ENCODE peak calls at places on chromosomes 16 and 17, in five cellular contexts. One of them, this sample, is unnamed.

GRCh38 chr17:45815752-45816151 is 28.9 kb upstream of the SPPL2C start:
- DNase-seq in tibial artery: no peak
- DNase-seq in nephron progenitor cell: no peak
- DNase-seq in Peyer's patch: no peak
- DNase-seq in GM12878: no peak
- DNase-seq in this sample: no peak

GRCh38 chr17:74452027-74452840 is 14.2 kb upstream of the CD300A start:
- DNase-seq in Peyer's patch: peak
- DNase-seq in tibial artery: no peak
- DNase-seq in nephron progenitor cell: no peak
- DNase-seq in GM12878: no peak
- DNase-seq in this sample: no peak

GRCh38 chr16:66695935-66696668 is 441 bp downstream of the CMTM4 start:
- DNase-seq in nephron progenitor cell: peak
- DNase-seq in tibial artery: no peak
- DNase-seq in GM12878: no peak
- DNase-seq in Peyer's patch: peak
- DNase-seq in this sample: peak

GRCh38 chr16:82629441-82630027 is 2.8 kb downstream of the CDH13 start:
- DNase-seq in tibial artery: no peak
- DNase-seq in GM12878: no peak
- DNase-seq in nephron progenitor cell: no peak
- DNase-seq in Peyer's patch: no peak
- DNase-seq in this sample: no peak

GRCh38 chr17:2564876-2565275 is 28.6 kb upstream of the PAFAH1B1 start:
- DNase-seq in tibial artery: no peak
- DNase-seq in GM12878: no peak
- DNase-seq in Peyer's patch: no peak
- DNase-seq in nephron progenitor cell: no peak
- DNase-seq in this sample: no peak

GRCh38 chr16:324451-325334 is 27.8 kb downstream of the AXIN1 start:
- DNase-seq in tibial artery: no peak
- DNase-seq in GM12878: no peak
- DNase-seq in Peyer's patch: peak
- DNase-seq in nephron progenitor cell: no peak
- DNase-seq in this sample: no peak

GRCh38 chr17:29566473-29567361 is at the start of gene ABHD15:
- DNase-seq in GM12878: no peak
- DNase-seq in tibial artery: peak
- DNase-seq in nephron progenitor cell: peak
- DNase-seq in Peyer's patch: peak
- DNase-seq in this sample: no peak

GRCh38 chr16:3971261-3971660 is 90.7 kb upstream of the CREBBP start:
- DNase-seq in tibial artery: no peak
- DNase-seq in nephron progenitor cell: no peak
- DNase-seq in Peyer's patch: no peak
- DNase-seq in GM12878: peak
- DNase-seq in this sample: no peak

GRCh38 chr17:77613627-77614026 is 344.9 kb upstream of the TNRC6C start:
- DNase-seq in GM12878: no peak
- DNase-seq in Peyer's patch: peak
- DNase-seq in tibial artery: no peak
- DNase-seq in nephron progenitor cell: no peak
- DNase-seq in this sample: no peak

GRCh38 chr17:66957951-66958579 is 6.4 kb upstream of the CACNG4 start:
- DNase-seq in Peyer's patch: no peak
- DNase-seq in nephron progenitor cell: no peak
- DNase-seq in GM12878: no peak
- DNase-seq in tibial artery: no peak
- DNase-seq in this sample: no peak

GRCh38 chr16:425740-426114 is 278 bp downstream of the RAB11FIP3 start:
- DNase-seq in nephron progenitor cell: no peak
- DNase-seq in GM12878: no peak
- DNase-seq in tibial artery: no peak
- DNase-seq in Peyer's patch: no peak
- DNase-seq in this sample: no peak

GRCh38 chr16:82633964-82634600 is 7.3 kb downstream of the CDH13 start:
- DNase-seq in GM12878: no peak
- DNase-seq in Peyer's patch: no peak
- DNase-seq in tibial artery: no peak
- DNase-seq in nephron progenitor cell: no peak
- DNase-seq in this sample: peak

GRCh38 chr17:40458851-40459482 is 15.7 kb downstream of the IGFBP4 start:
- DNase-seq in GM12878: no peak
- DNase-seq in Peyer's patch: no peak
- DNase-seq in nephron progenitor cell: no peak
- DNase-seq in tibial artery: no peak
- DNase-seq in this sample: no peak

GRCh38 chr17:933168-934083 is 46.1 kb downstream of the NXN start:
- DNase-seq in tibial artery: no peak
- DNase-seq in GM12878: no peak
- DNase-seq in Peyer's patch: no peak
- DNase-seq in nephron progenitor cell: no peak
- DNase-seq in this sample: no peak

GRCh38 chr17:65515512-65515911 is 45.9 kb downstream of the AXIN2 start:
- DNase-seq in GM12878: no peak
- DNase-seq in nephron progenitor cell: no peak
- DNase-seq in Peyer's patch: peak
- DNase-seq in tibial artery: no peak
- DNase-seq in this sample: no peak

GRCh38 chr17:4539025-4539424 is 16.2 kb downstream of the MYBBP1A start:
- DNase-seq in Peyer's patch: no peak
- DNase-seq in tibial artery: no peak
- DNase-seq in GM12878: no peak
- DNase-seq in nephron progenitor cell: no peak
- DNase-seq in this sample: no peak

GRCh38 chr16:53913082-53913870 is 209.3 kb downstream of the FTO start:
- DNase-seq in tibial artery: peak
- DNase-seq in nephron progenitor cell: no peak
- DNase-seq in GM12878: no peak
- DNase-seq in Peyer's patch: no peak
- DNase-seq in this sample: no peak

GRCh38 chr17:7250655-7251329 is 742 bp downstream of the CTDNEP1 start:
- DNase-seq in Peyer's patch: no peak
- DNase-seq in nephron progenitor cell: peak
- DNase-seq in GM12878: no peak
- DNase-seq in tibial artery: no peak
- DNase-seq in this sample: no peak

GRCh38 chr16:75931043-75931442 is 204.8 kb upstream of the CPHXL start:
- DNase-seq in tibial artery: no peak
- DNase-seq in GM12878: no peak
- DNase-seq in nephron progenitor cell: no peak
- DNase-seq in Peyer's patch: no peak
- DNase-seq in this sample: no peak

GRCh38 chr16:51549836-51550235 is 398.8 kb upstream of the SALL1 start:
- DNase-seq in GM12878: no peak
- DNase-seq in tibial artery: no peak
- DNase-seq in nephron progenitor cell: no peak
- DNase-seq in Peyer's patch: no peak
- DNase-seq in this sample: no peak

GRCh38 chr17:79391376-79391775 is 219.5 kb downstream of the RBFOX3 start:
- DNase-seq in Peyer's patch: no peak
- DNase-seq in nephron progenitor cell: no peak
- DNase-seq in GM12878: no peak
- DNase-seq in tibial artery: no peak
- DNase-seq in this sample: no peak

GRCh38 chr17:79392598-79392997 is 218.3 kb downstream of the RBFOX3 start:
- DNase-seq in GM12878: no peak
- DNase-seq in nephron progenitor cell: no peak
- DNase-seq in Peyer's patch: no peak
- DNase-seq in tibial artery: no peak
- DNase-seq in this sample: no peak

GRCh38 chr17:79393358-79394038 is 217.4 kb downstream of the RBFOX3 start:
- DNase-seq in Peyer's patch: peak
- DNase-seq in tibial artery: peak
- DNase-seq in nephron progenitor cell: peak
- DNase-seq in GM12878: no peak
- DNase-seq in this sample: peak

GRCh38 chr17:79389896-79390295 is 221.0 kb downstream of the RBFOX3 start:
- DNase-seq in Peyer's patch: no peak
- DNase-seq in tibial artery: no peak
- DNase-seq in GM12878: no peak
- DNase-seq in nephron progenitor cell: no peak
- DNase-seq in this sample: no peak

DNA sequence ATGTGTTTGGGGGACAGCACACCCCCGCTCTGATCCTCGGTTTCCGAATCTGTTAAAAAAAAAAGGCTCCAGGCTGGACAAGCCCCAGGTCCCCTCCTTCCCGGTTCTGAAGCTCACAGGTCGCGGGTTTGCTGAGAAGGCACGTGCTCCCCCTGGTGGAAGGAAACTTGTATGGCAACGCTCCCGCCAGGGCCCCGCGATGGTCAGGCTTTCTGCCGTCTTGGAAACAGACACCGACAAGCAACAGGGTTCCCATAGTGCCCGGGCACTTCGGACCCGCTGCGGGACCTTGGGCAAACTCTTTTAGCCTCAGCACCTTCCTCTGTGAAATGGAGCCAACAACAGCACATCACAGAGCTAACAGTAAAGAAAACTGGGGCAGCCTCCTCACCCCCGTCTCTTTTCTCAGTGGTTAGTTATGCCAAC is 219.0 kb downstream of the RBFOX3 start:
- DNase-seq in tibial artery: peak
- DNase-seq in nephron progenitor cell: peak
- DNase-seq in Peyer's patch: peak
- DNase-seq in GM12878: no peak
- DNase-seq in this sample: peak
- TF ChIP-seq CTCF in tibial artery: peak
- TF ChIP-seq CTCF in nephron progenitor cell: peak
- TF ChIP-seq CTCF in Peyer's patch: peak
- TF ChIP-seq CTCF in GM12878: peak
- TF ChIP-seq CTCF in this sample: peak

DNA sequence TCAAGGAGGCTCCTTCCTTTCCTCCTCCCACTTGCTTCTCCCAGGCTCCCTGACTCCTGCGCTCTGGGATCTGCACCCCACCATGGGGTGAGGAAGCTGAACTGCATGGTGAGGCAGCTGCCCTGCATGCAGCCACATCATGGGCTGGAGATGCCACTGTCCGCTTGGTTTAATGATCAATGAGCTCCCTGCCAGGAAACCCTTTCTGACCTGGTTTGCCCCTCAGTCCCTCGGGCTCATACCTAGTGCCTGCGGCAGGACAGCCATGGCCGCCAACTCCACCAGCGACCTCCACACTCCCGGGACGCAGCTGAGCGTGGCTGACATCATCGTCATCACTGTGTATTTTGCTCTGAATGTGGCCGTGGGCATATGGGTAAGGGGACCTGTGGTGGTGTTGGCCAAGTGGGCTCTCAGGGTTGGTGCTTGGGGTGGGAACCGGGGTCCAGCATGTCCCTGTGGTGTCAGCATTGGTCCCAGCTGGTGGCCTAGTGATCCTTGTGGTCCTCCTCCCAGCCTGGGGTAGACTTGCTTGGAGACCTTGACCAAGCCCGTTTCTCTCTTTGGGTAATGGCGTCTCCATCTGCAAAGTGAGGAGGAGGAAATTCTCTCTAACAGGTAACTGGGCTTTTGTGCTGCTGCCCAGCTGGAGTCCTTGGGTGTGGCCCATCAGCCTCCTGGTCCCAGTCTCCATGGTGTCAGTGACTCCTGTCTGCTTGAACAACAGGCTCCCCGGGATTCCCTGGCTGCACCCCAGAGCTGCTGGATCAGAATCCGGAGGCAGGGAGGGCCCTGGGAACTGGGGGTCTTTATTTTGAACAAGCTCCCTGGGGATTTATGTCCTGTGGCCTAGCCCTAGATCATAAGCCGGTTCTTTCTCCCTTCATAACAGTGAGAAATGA is at the start of gene SLC5A10:
- DNase-seq in GM12878: no peak
- DNase-seq in nephron progenitor cell: no peak
- DNase-seq in Peyer's patch: peak
- DNase-seq in tibial artery: no peak
- DNase-seq in this sample: no peak
- TF ChIP-seq CTCF in GM12878: no peak
- TF ChIP-seq CTCF in nephron progenitor cell: no peak
- TF ChIP-seq CTCF in Peyer's patch: no peak
- TF ChIP-seq CTCF in tibial artery: no peak
- TF ChIP-seq CTCF in this sample: no peak

DNA sequence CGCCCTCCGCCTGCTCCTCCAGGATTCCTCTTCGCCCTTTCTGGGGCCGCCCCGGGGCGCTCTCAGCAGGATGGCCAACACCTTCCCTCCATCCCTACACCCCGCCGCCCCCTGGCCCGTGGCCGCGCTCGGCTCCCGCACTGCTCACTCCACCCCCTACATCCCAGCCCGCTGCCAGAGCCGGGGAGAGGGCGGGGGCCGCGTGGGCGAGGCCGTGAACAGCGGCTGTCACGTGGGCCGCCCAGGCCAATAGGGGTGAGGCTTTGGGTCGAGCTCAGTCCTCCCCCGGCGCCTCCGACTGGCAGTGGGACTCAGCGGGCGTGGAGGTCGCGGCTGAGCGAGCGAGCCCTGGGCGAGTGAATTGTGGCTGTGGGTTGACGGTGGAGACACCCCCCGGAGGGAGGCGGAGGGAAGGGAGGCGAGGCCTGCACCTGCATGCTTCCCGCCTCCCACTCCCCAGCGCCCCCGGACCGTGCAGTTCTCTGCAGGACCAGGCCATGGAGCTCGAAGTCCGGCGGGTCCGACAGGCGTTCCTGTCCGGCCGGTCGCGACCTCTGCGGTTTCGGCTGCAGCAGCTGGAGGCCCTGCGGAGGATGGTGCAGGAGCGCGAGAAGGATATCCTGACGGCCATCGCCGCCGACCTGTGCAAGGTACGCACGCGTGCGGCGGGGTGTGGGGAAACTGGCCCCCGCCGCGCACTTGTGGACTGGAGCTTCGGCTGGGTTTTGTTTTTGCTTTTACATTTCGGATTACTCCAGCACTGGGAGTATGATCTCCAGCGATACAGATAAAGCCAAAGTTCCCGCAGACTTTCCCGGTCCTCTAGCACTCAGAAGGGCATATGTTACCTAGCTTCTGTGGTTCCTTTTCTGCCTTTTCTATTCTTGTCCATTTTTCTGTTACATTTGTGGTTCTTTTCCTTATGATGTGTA is at the start of gene ALDH3A2:
- DNase-seq in GM12878: peak
- DNase-seq in tibial artery: peak
- DNase-seq in Peyer's patch: peak
- DNase-seq in nephron progenitor cell: peak
- DNase-seq in this sample: peak
- TF ChIP-seq CTCF in GM12878: no peak
- TF ChIP-seq CTCF in tibial artery: peak
- TF ChIP-seq CTCF in Peyer's patch: no peak
- TF ChIP-seq CTCF in nephron progenitor cell: no peak
- TF ChIP-seq CTCF in this sample: no peak

DNA sequence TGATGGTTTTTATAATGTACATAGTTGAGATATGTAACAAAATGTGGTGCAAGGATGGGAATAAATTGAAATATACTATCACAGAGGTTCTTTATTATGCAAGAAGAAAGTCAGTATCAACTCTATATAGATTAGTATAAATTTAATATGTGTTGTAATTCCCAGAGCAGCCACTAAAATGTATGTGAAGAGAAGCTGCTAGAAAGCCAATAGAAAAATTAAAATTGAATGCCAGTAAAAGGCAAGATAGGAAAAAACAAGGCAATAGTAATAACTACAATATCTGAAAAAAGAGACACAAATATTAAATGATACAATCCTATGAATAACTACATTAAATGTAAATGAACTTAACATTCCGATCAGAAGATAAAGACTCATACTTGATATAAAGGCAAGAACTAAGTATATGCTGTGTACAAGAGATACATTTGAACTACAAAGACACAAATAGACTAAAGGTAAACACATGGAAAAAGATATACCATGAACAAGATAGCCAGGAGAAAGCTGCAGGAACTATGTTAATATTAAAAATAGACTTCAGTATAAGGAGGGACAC is 92.0 kb downstream of the ABCA8 start:
- DNase-seq in nephron progenitor cell: no peak
- DNase-seq in Peyer's patch: no peak
- DNase-seq in tibial artery: no peak
- DNase-seq in GM12878: no peak
- DNase-seq in this sample: no peak
- TF ChIP-seq CTCF in nephron progenitor cell: no peak
- TF ChIP-seq CTCF in Peyer's patch: no peak
- TF ChIP-seq CTCF in tibial artery: no peak
- TF ChIP-seq CTCF in GM12878: no peak
- TF ChIP-seq CTCF in this sample: peak

This sample was measured in neural crest cell.